ENCODE peak calls at places on chromosomes 4 and X, in eight cellular contexts. V, Z, B, C, I, R, K and W are unnamed samples.

GRCh38 chr4:30952526-30953219 is 232.5 kb downstream of the PCDH7 start:
- DNase-seq in V (no peak), Z (no peak), B (no peak), C (no peak), I (no peak), R (no peak), K (no peak), W (no peak)

GRCh38 chr4:125368684-125369083 is 53.9 kb downstream of the FAT4 start:
- DNase-seq in V (no peak), Z (no peak), B (peak), C (no peak), I (no peak), R (no peak), K (peak), W (no peak)

GRCh38 chr4:41394362-41394960 is 137.7 kb downstream of the UCHL1 start:
- DNase-seq in V (no peak), Z (no peak), B (no peak), C (no peak), I (no peak), R (no peak), K (no peak), W (no peak)

GRCh38 chrX:107659768-107660167 is 31.5 kb downstream of the PRPS1 start:
- DNase-seq in V (no peak), Z (no peak), B (peak), C (no peak), I (no peak), R (no peak), K (peak), W (no peak)

GRCh38 chr4:101251261-101251660 is 96.1 kb downstream of the PPP3CA start:
- DNase-seq in V (no peak), Z (no peak), B (no peak), C (no peak), I (no peak), R (no peak), K (no peak), W (no peak)

GRCh38 chrX:69238960-69239231 is 73.6 kb upstream of the PJA1 start:
- DNase-seq in V (no peak), Z (no peak), B (no peak), C (no peak), I (no peak), R (no peak), K (no peak), W (no peak)

GRCh38 chr4:139279723-139280620 is at the start of gene MGARP:
- DNase-seq in V (no peak), Z (no peak), B (peak), C (no peak), I (peak), R (no peak), K (no peak), W (no peak)

GRCh38 chr4:48375651-48376291 is 34.4 kb downstream of the SLAIN2 start:
- DNase-seq in V (no peak), Z (no peak), B (no peak), C (no peak), I (no peak), R (no peak), K (peak), W (no peak)

GRCh38 chrX:57573754-57574153 is 18.1 kb upstream of the ZXDB start:
- DNase-seq in V (no peak), Z (no peak), B (no peak), C (no peak), I (no peak), R (no peak), K (peak), W (peak)

GRCh38 chr4:157804986-157805385 is 367.8 kb downstream of the GASK1B start:
- DNase-seq in V (no peak), Z (no peak), B (no peak), C (no peak), I (no peak), R (no peak), K (peak), W (no peak)

GRCh38 chr4:125719987-125720386 is 405.2 kb downstream of the FAT4 start:
- DNase-seq in V (no peak), Z (no peak), B (no peak), C (no peak), I (no peak), R (no peak), K (peak), W (no peak)

GRCh38 chr4:85929926-85930325 is 429.9 kb downstream of the MAPK10 start:
- DNase-seq in V (no peak), Z (no peak), B (no peak), C (no peak), I (no peak), R (no peak), K (no peak), W (no peak)

GRCh38 chrX:19805054-19805690 is 82.2 kb downstream of the SH3KBP1 start:
- DNase-seq in V (no peak), Z (no peak), B (no peak), C (no peak), I (no peak), R (no peak), K (no peak), W (no peak)

GRCh38 chr4:131091896-131092295 is 1995.9 kb downstream of the C4orf33 start:
- DNase-seq in V (no peak), Z (no peak), B (no peak), C (no peak), I (no peak), R (no peak), K (peak), W (peak)

GRCh38 chr4:169971456-169972015 is 54.7 kb downstream of the MFAP3L start:
- DNase-seq in V (no peak), Z (no peak), B (no peak), C (no peak), I (no peak), R (peak), K (peak), W (no peak)

GRCh38 chrX:8755813-8756212 is 23.9 kb upstream of the ANOS1 start:
- DNase-seq in V (no peak), Z (no peak), B (no peak), C (no peak), I (no peak), R (no peak), K (no peak), W (no peak)

GRCh38 chrX:72308566-72309296 is 3.0 kb upstream of the CITED1 start:
- DNase-seq in V (no peak), Z (peak), B (peak), C (no peak), I (no peak), R (peak), K (peak), W (peak)

GRCh38 chr4:27218013-27218412 is 357.4 kb downstream of the STIM2 start:
- DNase-seq in V (no peak), Z (no peak), B (peak), C (no peak), I (no peak), R (no peak), K (no peak), W (no peak)

GRCh38 chr4:123121241-123121907 is 199.0 kb upstream of the NUDT6 start:
- DNase-seq in V (no peak), Z (no peak), B (peak), C (no peak), I (no peak), R (no peak), K (peak), W (no peak)

GRCh38 chr4:141540643-141541042 is 95.7 kb upstream of the IL15 start:
- DNase-seq in V (no peak), Z (no peak), B (peak), C (no peak), I (no peak), R (no peak), K (peak), W (no peak)

GRCh38 chr4:30828290-30828926 is 108.2 kb downstream of the PCDH7 start:
- DNase-seq in V (no peak), Z (no peak), B (no peak), C (no peak), I (no peak), R (no peak), K (peak), W (no peak)

GRCh38 chr4:163540977-163541376 is 46.5 kb downstream of the TMA16 start:
- DNase-seq in V (no peak), Z (no peak), B (peak), C (no peak), I (no peak), R (no peak), K (peak), W (no peak)

GRCh38 chr4:22991576-22991975 is 298.8 kb downstream of the GBA3 start:
- DNase-seq in V (no peak), Z (no peak), B (no peak), C (no peak), I (no peak), R (no peak), K (no peak), W (no peak)

GRCh38 chrX:13778916-13779315 is 38.0 kb downstream of the GPM6B start:
- DNase-seq in V (no peak), Z (no peak), B (peak), C (no peak), I (no peak), R (no peak), K (peak), W (no peak)

GRCh38 chr4:153758688-153759406 is 977 bp downstream of the RNF175 start:
- DNase-seq in V (no peak), Z (no peak), B (no peak), C (no peak), I (no peak), R (no peak), K (no peak), W (no peak)

GRCh38 chrX:2628751-2629315 is 62.3 kb upstream of the CD99 start:
- DNase-seq in V (no peak), Z (no peak), B (no peak), C (no peak), I (no peak), R (no peak), K (no peak), W (no peak)

GRCh38 chr4:108849611-108850406 is 87.0 kb upstream of the ETNPPL start:
- DNase-seq in V (no peak), Z (no peak), B (peak), C (no peak), I (peak), R (no peak), K (peak), W (no peak)

GRCh38 chr4:57119054-57119651 is 9.0 kb upstream of the IGFBP7 start:
- DNase-seq in V (no peak), Z (no peak), B (peak), C (no peak), I (no peak), R (no peak), K (peak), W (no peak)

GRCh38 chr4:62482355-62482754 is 1282.2 kb downstream of the ADGRL3 start:
- DNase-seq in V (no peak), Z (no peak), B (no peak), C (no peak), I (no peak), R (no peak), K (no peak), W (no peak)

GRCh38 chr4:185235480-185236154 is 26.2 kb downstream of the SNX25 start:
- DNase-seq in V (no peak), Z (no peak), B (no peak), C (no peak), I (no peak), R (no peak), K (peak), W (no peak)

GRCh38 chrX:56813318-56813837 is 84.3 kb downstream of the NBDY start:
- DNase-seq in V (no peak), Z (no peak), B (no peak), C (no peak), I (peak), R (no peak), K (peak), W (no peak)